ENCODE peak calls at places on chromosomes 11 and 22, in nine cellular contexts. One of them, this sample, is unnamed.

GRCh38 chr11:130420478-130421198 is 7.8 kb downstream of the ADAMTS8 start:
- DNase-seq in endothelial cell of umbilical vein: no peak
- DNase-seq in right lobe of liver: no peak
- DNase-seq in H1: no peak
- DNase-seq in transverse colon: no peak
- DNase-seq in IMR-90: peak; percentile 82
- DNase-seq in HCT116: no peak
- DNase-seq in sigmoid colon: peak; percentile 75
- DNase-seq in stomach: peak; percentile 51
- DNase-seq in this sample: no peak

GRCh38 chr22:44888491-44888941 is 121.3 kb downstream of the PHF21B start:
- DNase-seq in endothelial cell of umbilical vein: no peak
- DNase-seq in HCT116: no peak
- DNase-seq in transverse colon: no peak
- DNase-seq in IMR-90: no peak
- DNase-seq in stomach: no peak
- DNase-seq in sigmoid colon: no peak
- DNase-seq in right lobe of liver: no peak
- DNase-seq in H1: no peak
- DNase-seq in this sample: peak; percentile 13

GRCh38 chr11:11213117-11213516 is 139.9 kb downstream of the CSNK2A3 start:
- DNase-seq in IMR-90: no peak
- DNase-seq in right lobe of liver: no peak
- DNase-seq in HCT116: no peak
- DNase-seq in endothelial cell of umbilical vein: no peak
- DNase-seq in transverse colon: no peak
- DNase-seq in sigmoid colon: no peak
- DNase-seq in H1: no peak
- DNase-seq in stomach: no peak
- DNase-seq in this sample: no peak

GRCh38 chr11:128341280-128341679 is 246.1 kb downstream of the ETS1 start:
- DNase-seq in right lobe of liver: no peak
- DNase-seq in IMR-90: no peak
- DNase-seq in H1: no peak
- DNase-seq in stomach: no peak
- DNase-seq in endothelial cell of umbilical vein: peak; percentile 55
- DNase-seq in sigmoid colon: no peak
- DNase-seq in HCT116: no peak
- DNase-seq in transverse colon: no peak
- DNase-seq in this sample: peak; percentile 55

GRCh38 chr11:116037851-116038250 is 533.6 kb upstream of the CADM1 start:
- DNase-seq in IMR-90: no peak
- DNase-seq in endothelial cell of umbilical vein: no peak
- DNase-seq in transverse colon: no peak
- DNase-seq in right lobe of liver: no peak
- DNase-seq in HCT116: no peak
- DNase-seq in stomach: no peak
- DNase-seq in H1: no peak
- DNase-seq in sigmoid colon: no peak
- DNase-seq in this sample: no peak

GRCh38 chr11:28834877-28835276 is 726.7 kb downstream of the METTL15 start:
- DNase-seq in endothelial cell of umbilical vein: peak; percentile 67
- DNase-seq in stomach: no peak
- DNase-seq in right lobe of liver: no peak
- DNase-seq in HCT116: no peak
- DNase-seq in H1: no peak
- DNase-seq in transverse colon: no peak
- DNase-seq in IMR-90: peak; percentile 97
- DNase-seq in sigmoid colon: no peak
- DNase-seq in this sample: no peak

GRCh38 chr11:12724301-12725046 is 50.3 kb downstream of the TEAD1 start:
- DNase-seq in transverse colon: peak; percentile 91
- DNase-seq in H1: peak; percentile 77
- DNase-seq in stomach: peak; percentile 75
- DNase-seq in endothelial cell of umbilical vein: peak; percentile 96
- DNase-seq in IMR-90: peak; percentile 95
- DNase-seq in HCT116: peak; percentile 92
- DNase-seq in sigmoid colon: peak; percentile 95
- DNase-seq in right lobe of liver: peak; percentile 65
- DNase-seq in this sample: peak; percentile 85

GRCh38 chr11:30583505-30584280 is 2.5 kb downstream of the MPPED2 start:
- DNase-seq in transverse colon: peak; percentile 9
- DNase-seq in HCT116: no peak
- DNase-seq in H1: peak; percentile 57
- DNase-seq in stomach: no peak
- DNase-seq in IMR-90: no peak
- DNase-seq in sigmoid colon: peak; percentile 70
- DNase-seq in endothelial cell of umbilical vein: no peak
- DNase-seq in right lobe of liver: no peak
- DNase-seq in this sample: no peak

GRCh38 chr22:19631899-19632670 is 82.2 kb upstream of the SEPTIN5 start:
- DNase-seq in stomach: no peak
- DNase-seq in sigmoid colon: peak; percentile 43
- DNase-seq in right lobe of liver: no peak
- DNase-seq in IMR-90: peak; percentile 27
- DNase-seq in HCT116: peak; percentile 55
- DNase-seq in endothelial cell of umbilical vein: peak; percentile 53
- DNase-seq in transverse colon: no peak
- DNase-seq in H1: peak; percentile 78
- DNase-seq in this sample: no peak

GRCh38 chr11:64249563-64250405 is 1.5 kb upstream of the PLCB3 start:
- DNase-seq in transverse colon: no peak
- DNase-seq in HCT116: no peak
- DNase-seq in right lobe of liver: no peak
- DNase-seq in H1: peak; percentile 65
- DNase-seq in IMR-90: no peak
- DNase-seq in endothelial cell of umbilical vein: no peak
- DNase-seq in sigmoid colon: no peak
- DNase-seq in stomach: no peak
- DNase-seq in this sample: no peak

GRCh38 chr11:100612766-100613165 is 74.3 kb upstream of the ARHGAP42 start:
- DNase-seq in IMR-90: no peak
- DNase-seq in HCT116: no peak
- DNase-seq in endothelial cell of umbilical vein: no peak
- DNase-seq in sigmoid colon: no peak
- DNase-seq in transverse colon: no peak
- DNase-seq in H1: no peak
- DNase-seq in right lobe of liver: no peak
- DNase-seq in stomach: no peak
- DNase-seq in this sample: no peak

GRCh38 chr11:3840870-3841425 is at the start of gene RHOG:
- DNase-seq in transverse colon: peak; percentile 88
- DNase-seq in sigmoid colon: peak; percentile 93
- DNase-seq in HCT116: no peak
- DNase-seq in H1: peak; percentile 89
- DNase-seq in right lobe of liver: peak; percentile 92
- DNase-seq in stomach: peak; percentile 81
- DNase-seq in IMR-90: peak; percentile 76
- DNase-seq in endothelial cell of umbilical vein: no peak
- DNase-seq in this sample: peak; percentile 92

GRCh38 chr11:66743271-66743968 is 14.4 kb upstream of the SPTBN2 start:
- DNase-seq in transverse colon: peak; percentile 87
- DNase-seq in H1: no peak
- DNase-seq in IMR-90: no peak
- DNase-seq in HCT116: no peak
- DNase-seq in stomach: peak; percentile 73
- DNase-seq in sigmoid colon: no peak
- DNase-seq in endothelial cell of umbilical vein: no peak
- DNase-seq in right lobe of liver: no peak
- DNase-seq in this sample: no peak

GRCh38 chr22:21026783-21027692 is 5.3 kb downstream of the SLC7A4 start:
- DNase-seq in IMR-90: peak; percentile 68
- DNase-seq in sigmoid colon: no peak
- DNase-seq in endothelial cell of umbilical vein: no peak
- DNase-seq in stomach: no peak
- DNase-seq in right lobe of liver: no peak
- DNase-seq in H1: no peak
- DNase-seq in HCT116: no peak
- DNase-seq in transverse colon: no peak
- DNase-seq in this sample: no peak

GRCh38 chr11:24383137-24383536 is 113.7 kb upstream of the LUZP2 start:
- DNase-seq in H1: no peak
- DNase-seq in transverse colon: no peak
- DNase-seq in right lobe of liver: no peak
- DNase-seq in endothelial cell of umbilical vein: no peak
- DNase-seq in HCT116: no peak
- DNase-seq in stomach: no peak
- DNase-seq in sigmoid colon: no peak
- DNase-seq in IMR-90: no peak
- DNase-seq in this sample: no peak

GRCh38 chr11:128779036-128779435 is 85.2 kb downstream of the FLI1 start:
- DNase-seq in transverse colon: no peak
- DNase-seq in endothelial cell of umbilical vein: no peak
- DNase-seq in stomach: no peak
- DNase-seq in HCT116: no peak
- DNase-seq in sigmoid colon: no peak
- DNase-seq in right lobe of liver: no peak
- DNase-seq in H1: no peak
- DNase-seq in IMR-90: peak; percentile 68
- DNase-seq in this sample: no peak

GRCh38 chr22:49417326-49417725 is 410.3 kb downstream of the BRD1 start:
- DNase-seq in IMR-90: no peak
- DNase-seq in H1: no peak
- DNase-seq in HCT116: no peak
- DNase-seq in right lobe of liver: no peak
- DNase-seq in sigmoid colon: no peak
- DNase-seq in stomach: no peak
- DNase-seq in transverse colon: no peak
- DNase-seq in endothelial cell of umbilical vein: no peak
- DNase-seq in this sample: no peak

DNA sequence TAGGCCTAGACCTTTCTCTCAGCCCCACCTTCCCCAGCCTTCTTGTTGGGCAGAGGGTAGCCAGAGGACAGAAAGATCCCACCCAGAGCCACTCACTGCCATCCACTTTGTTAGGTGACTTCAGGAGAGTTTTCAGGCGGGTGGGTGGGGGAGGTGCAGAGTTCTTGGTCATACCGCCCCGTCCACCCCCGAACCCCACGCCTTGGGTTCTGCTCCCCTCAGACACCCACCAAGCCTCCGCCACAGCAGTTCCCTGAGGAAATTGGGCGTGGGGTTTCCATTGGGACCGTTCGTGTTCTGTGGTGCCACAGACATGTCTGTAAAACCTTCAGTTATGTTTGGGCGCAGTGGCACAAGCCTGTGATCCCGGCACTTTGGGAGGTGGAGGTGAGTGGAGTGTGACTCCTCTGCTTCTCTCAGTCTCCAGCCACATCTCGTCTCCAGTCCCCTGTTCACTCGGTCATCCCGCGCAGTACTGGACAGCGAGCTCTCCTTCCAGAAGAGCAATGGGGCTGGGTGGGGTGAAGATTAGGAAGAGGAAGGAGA is 1.5 kb downstream of the MIF start:
- DNase-seq in IMR-90: no peak
- DNase-seq in HCT116: no peak
- DNase-seq in right lobe of liver: no peak
- DNase-seq in endothelial cell of umbilical vein: no peak
- DNase-seq in sigmoid colon: no peak
- DNase-seq in transverse colon: no peak
- DNase-seq in stomach: no peak
- DNase-seq in H1: no peak
- DNase-seq in this sample: no peak
- TF ChIP-seq POLR2A in IMR-90: no peak
- TF ChIP-seq POLR2A in HCT116: no peak
- TF ChIP-seq POLR2A in right lobe of liver: no peak
- TF ChIP-seq POLR2A in endothelial cell of umbilical vein: no peak
- TF ChIP-seq POLR2A in sigmoid colon: no peak
- TF ChIP-seq POLR2A in transverse colon: no peak
- TF ChIP-seq POLR2A in stomach: no peak
- TF ChIP-seq POLR2A in H1: peak; percentile 42
- TF ChIP-seq POLR2A in this sample: no peak

GRCh38 chr11:84800755-84801346 is 826.3 kb downstream of the DLG2 start:
- DNase-seq in H1: no peak
- DNase-seq in transverse colon: no peak
- DNase-seq in right lobe of liver: no peak
- DNase-seq in endothelial cell of umbilical vein: no peak
- DNase-seq in HCT116: peak; percentile 12
- DNase-seq in stomach: no peak
- DNase-seq in IMR-90: peak; percentile 36
- DNase-seq in sigmoid colon: no peak
- DNase-seq in this sample: no peak
- TF ChIP-seq CTCF in H1: no peak
- TF ChIP-seq CTCF in transverse colon: peak; percentile 26
- TF ChIP-seq CTCF in right lobe of liver: peak; percentile 19
- TF ChIP-seq CTCF in endothelial cell of umbilical vein: no peak
- TF ChIP-seq CTCF in HCT116: peak; percentile 22
- TF ChIP-seq CTCF in stomach: no peak
- TF ChIP-seq CTCF in IMR-90: peak; percentile 57
- TF ChIP-seq CTCF in sigmoid colon: no peak
- TF ChIP-seq CTCF in this sample: no peak

DNA sequence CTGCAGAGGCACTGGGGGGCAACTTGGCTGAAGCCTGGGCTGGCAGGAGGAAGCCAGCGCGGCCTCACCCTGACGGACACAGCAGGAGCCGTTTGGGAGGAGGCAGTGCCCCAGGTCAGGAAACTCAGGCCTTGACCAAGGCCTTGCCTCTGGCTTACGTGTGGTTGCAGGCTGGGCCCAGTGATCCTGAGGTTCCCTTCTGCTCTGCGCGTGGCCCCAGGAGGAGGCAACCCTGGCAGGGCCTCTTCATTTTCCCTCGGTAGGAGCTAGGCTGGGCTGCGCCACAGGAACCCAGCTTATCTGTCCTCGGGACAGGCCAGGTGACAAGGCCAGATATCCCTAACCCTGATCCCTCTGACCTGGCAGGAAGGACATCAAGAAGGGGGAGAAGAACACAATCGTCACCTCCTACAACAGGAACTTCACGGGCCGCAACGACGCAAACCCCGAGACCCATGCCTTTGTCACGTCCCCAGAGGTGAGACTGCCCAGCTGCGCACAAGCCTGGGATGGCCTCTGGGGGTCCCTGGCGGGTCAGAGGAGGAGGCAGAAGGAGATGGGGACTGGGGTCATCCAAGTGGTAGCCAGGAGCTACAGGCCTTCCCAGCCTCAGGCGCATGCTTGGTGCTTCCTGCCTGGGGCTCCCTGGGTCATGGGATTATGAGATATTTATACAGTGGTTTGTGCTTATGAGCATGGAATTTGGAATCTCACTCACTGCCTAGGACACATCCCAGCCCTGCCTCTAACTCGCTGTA is 20.6 kb downstream of the POLR3H start:
- DNase-seq in transverse colon: no peak
- DNase-seq in H1: no peak
- DNase-seq in HCT116: no peak
- DNase-seq in endothelial cell of umbilical vein: no peak
- DNase-seq in IMR-90: peak; percentile 89
- DNase-seq in stomach: peak; percentile 36
- DNase-seq in right lobe of liver: no peak
- DNase-seq in sigmoid colon: no peak
- DNase-seq in this sample: peak; percentile 52
- H3K36me3 ChIP-seq in transverse colon: peaks cover 31% of the 10 kb centered on the region
- H3K36me3 ChIP-seq in H1: peaks cover 14% of the 10 kb centered on the region
- H3K36me3 ChIP-seq in HCT116: peaks cover 56% of the 10 kb centered on the region
- H3K36me3 ChIP-seq in endothelial cell of umbilical vein: no peaks in the 10 kb centered on the region
- H3K36me3 ChIP-seq in IMR-90: peaks cover 49% of the 10 kb centered on the region
- H3K36me3 ChIP-seq in stomach: peaks cover 56% of the 10 kb centered on the region
- H3K36me3 ChIP-seq in right lobe of liver: no peaks in the 10 kb centered on the region
- H3K36me3 ChIP-seq in sigmoid colon: peaks cover 62% of the 10 kb centered on the region
- H3K36me3 ChIP-seq in this sample: no peaks in the 10 kb centered on the region

DNA sequence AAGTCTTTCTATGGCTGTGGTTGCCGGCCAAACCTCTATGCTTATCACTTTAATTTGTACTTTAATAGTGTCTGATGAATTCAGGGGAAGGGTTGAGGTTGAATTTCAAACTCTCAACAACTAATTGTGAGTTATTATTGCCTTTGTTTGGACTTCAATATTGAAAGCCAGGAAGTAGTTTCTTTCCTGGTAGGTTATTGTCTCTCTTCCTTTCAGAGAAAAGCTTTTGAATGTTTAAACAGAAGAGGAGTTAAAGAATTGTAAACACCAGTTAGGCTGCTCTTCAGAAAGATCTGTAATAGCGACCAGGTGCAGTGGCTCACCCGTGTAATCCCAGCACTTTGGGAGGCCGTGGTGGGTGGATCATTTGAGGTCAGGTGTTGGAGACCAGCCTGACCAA is 22.2 kb downstream of the NNMT start:
- DNase-seq in right lobe of liver: no peak
- DNase-seq in sigmoid colon: no peak
- DNase-seq in H1: no peak
- DNase-seq in IMR-90: no peak
- DNase-seq in transverse colon: no peak
- DNase-seq in stomach: no peak
- DNase-seq in HCT116: no peak
- DNase-seq in endothelial cell of umbilical vein: peak; percentile 69
- DNase-seq in this sample: no peak
- TF ChIP-seq POLR2A in right lobe of liver: no peak
- TF ChIP-seq POLR2A in sigmoid colon: no peak
- TF ChIP-seq POLR2A in H1: no peak
- TF ChIP-seq POLR2A in IMR-90: no peak
- TF ChIP-seq POLR2A in transverse colon: no peak
- TF ChIP-seq POLR2A in stomach: no peak
- TF ChIP-seq POLR2A in HCT116: no peak
- TF ChIP-seq POLR2A in endothelial cell of umbilical vein: no peak
- TF ChIP-seq POLR2A in this sample: no peak